ENCODE peak calls at places on chromosomes 11 and 22, in four cellular contexts. One of them, this sample, is unnamed.

GRCh38 chr22:24432059-24432853 is 4.9 kb downstream of the ADORA2A start:
- DNase-seq in cardiac muscle cell: peak
- DNase-seq in HL-60: no peak
- DNase-seq in BE2C: peak
- DNase-seq in this sample: peak

GRCh38 chr22:30344447-30345200 is 12.1 kb downstream of the SF3A1 start:
- DNase-seq in cardiac muscle cell: no peak
- DNase-seq in HL-60: no peak
- DNase-seq in BE2C: no peak
- DNase-seq in this sample: no peak

GRCh38 chr11:24880962-24881361 is 384.1 kb downstream of the LUZP2 start:
- DNase-seq in BE2C: no peak
- DNase-seq in cardiac muscle cell: no peak
- DNase-seq in HL-60: no peak
- DNase-seq in this sample: no peak

GRCh38 chr22:49995413-49996191 is 17.0 kb downstream of the IL17REL start:
- DNase-seq in HL-60: no peak
- DNase-seq in cardiac muscle cell: no peak
- DNase-seq in BE2C: peak
- DNase-seq in this sample: peak

GRCh38 chr11:11390068-11390775 is 37.2 kb upstream of the CSNK2A3 start:
- DNase-seq in HL-60: no peak
- DNase-seq in cardiac muscle cell: no peak
- DNase-seq in BE2C: no peak
- DNase-seq in this sample: no peak

GRCh38 chr11:3202759-3203158 is 15.9 kb downstream of the MRGPRG start:
- DNase-seq in BE2C: no peak
- DNase-seq in HL-60: no peak
- DNase-seq in cardiac muscle cell: no peak
- DNase-seq in this sample: peak

GRCh38 chr11:20131744-20132666 is 28.3 kb downstream of the DBX1 start:
- DNase-seq in cardiac muscle cell: peak
- DNase-seq in BE2C: no peak
- DNase-seq in HL-60: peak
- DNase-seq in this sample: no peak

GRCh38 chr11:74391193-74391592 is 7.0 kb downstream of the PGM2L1 start:
- DNase-seq in BE2C: no peak
- DNase-seq in cardiac muscle cell: no peak
- DNase-seq in HL-60: no peak
- DNase-seq in this sample: no peak

GRCh38 chr11:130424613-130425140 is 3.7 kb downstream of the ADAMTS8 start:
- DNase-seq in BE2C: no peak
- DNase-seq in cardiac muscle cell: no peak
- DNase-seq in HL-60: no peak
- DNase-seq in this sample: no peak

GRCh38 chr11:49208006-49208721 is at the start of gene FOLH1:
- DNase-seq in cardiac muscle cell: peak
- DNase-seq in HL-60: peak
- DNase-seq in BE2C: peak
- DNase-seq in this sample: peak

GRCh38 chr11:115608976-115609375 is 104.8 kb upstream of the CADM1 start:
- DNase-seq in BE2C: no peak
- DNase-seq in cardiac muscle cell: no peak
- DNase-seq in HL-60: no peak
- DNase-seq in this sample: no peak

GRCh38 chr22:41215409-41215808 is 10.3 kb downstream of the L3MBTL2 start:
- DNase-seq in BE2C: no peak
- DNase-seq in HL-60: no peak
- DNase-seq in cardiac muscle cell: no peak
- DNase-seq in this sample: no peak

GRCh38 chr11:490186-490929 is 16.7 kb downstream of the RNH1 start:
- DNase-seq in BE2C: no peak
- DNase-seq in HL-60: no peak
- DNase-seq in cardiac muscle cell: no peak
- DNase-seq in this sample: no peak

GRCh38 chr11:46529086-46529905 is 64.5 kb downstream of the AMBRA1 start:
- DNase-seq in HL-60: peak
- DNase-seq in BE2C: peak
- DNase-seq in cardiac muscle cell: peak
- DNase-seq in this sample: no peak

GRCh38 chr22:47088480-47089145 is 326.2 kb downstream of the TBC1D22A start:
- DNase-seq in cardiac muscle cell: no peak
- DNase-seq in HL-60: no peak
- DNase-seq in BE2C: no peak
- DNase-seq in this sample: no peak

GRCh38 chr11:84390441-84391078 is 1104.4 kb upstream of the CCDC90B start:
- DNase-seq in cardiac muscle cell: peak
- DNase-seq in BE2C: peak
- DNase-seq in HL-60: no peak
- DNase-seq in this sample: no peak

GRCh38 chr11:1051356-1052132 is 15.0 kb upstream of the MUC6 start:
- DNase-seq in BE2C: no peak
- DNase-seq in HL-60: no peak
- DNase-seq in cardiac muscle cell: no peak
- DNase-seq in this sample: no peak

GRCh38 chr11:1676254-1676740 is 20.7 kb upstream of the KRTAP5-6 start:
- DNase-seq in HL-60: no peak
- DNase-seq in cardiac muscle cell: no peak
- DNase-seq in BE2C: no peak
- DNase-seq in this sample: no peak

GRCh38 chr11:130846606-130847005 is 69.7 kb downstream of the SNX19 start:
- DNase-seq in BE2C: no peak
- DNase-seq in HL-60: no peak
- DNase-seq in cardiac muscle cell: peak
- DNase-seq in this sample: no peak

GRCh38 chr22:42473484-42474193 is 41.4 kb upstream of the NFAM1 start:
- DNase-seq in HL-60: peak
- DNase-seq in BE2C: peak
- DNase-seq in cardiac muscle cell: peak
- DNase-seq in this sample: no peak

GRCh38 chr11:17609536-17610401 is 62.7 kb downstream of the OTOG start:
- DNase-seq in cardiac muscle cell: no peak
- DNase-seq in HL-60: no peak
- DNase-seq in BE2C: no peak
- DNase-seq in this sample: no peak

DNA sequence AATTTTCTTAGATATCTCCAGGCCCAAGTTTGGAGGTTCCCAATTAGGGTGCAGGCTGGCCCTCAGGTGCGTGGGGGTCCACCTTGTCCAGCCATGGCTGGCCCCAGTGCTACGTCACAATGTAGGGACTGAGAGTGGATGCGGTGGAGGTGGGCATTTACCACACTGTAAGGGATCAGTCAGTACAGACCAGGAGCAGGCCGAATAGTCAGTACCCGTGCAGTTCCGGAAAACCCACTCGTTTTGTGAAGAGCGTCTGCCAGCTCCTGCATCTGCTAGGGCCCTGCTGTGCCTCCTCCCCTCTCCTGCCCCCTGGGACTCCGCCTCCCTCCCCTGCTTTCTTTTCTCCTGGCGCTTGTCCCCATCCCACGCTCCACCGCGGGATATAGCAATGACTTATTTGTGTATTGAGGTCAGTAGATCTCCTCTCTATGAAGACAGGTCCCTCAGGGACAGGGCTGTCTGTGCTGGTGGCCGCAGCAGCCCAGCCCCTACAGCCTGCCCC is 50.4 kb upstream of the SEPTIN5 start:
- DNase-seq in cardiac muscle cell: no peak
- DNase-seq in BE2C: peak
- DNase-seq in HL-60: no peak
- DNase-seq in this sample: no peak
- TF ChIP-seq CTCF in cardiac muscle cell: no peak
- TF ChIP-seq CTCF in BE2C: no peak
- TF ChIP-seq CTCF in HL-60: no peak
- TF ChIP-seq CTCF in this sample: no peak

DNA sequence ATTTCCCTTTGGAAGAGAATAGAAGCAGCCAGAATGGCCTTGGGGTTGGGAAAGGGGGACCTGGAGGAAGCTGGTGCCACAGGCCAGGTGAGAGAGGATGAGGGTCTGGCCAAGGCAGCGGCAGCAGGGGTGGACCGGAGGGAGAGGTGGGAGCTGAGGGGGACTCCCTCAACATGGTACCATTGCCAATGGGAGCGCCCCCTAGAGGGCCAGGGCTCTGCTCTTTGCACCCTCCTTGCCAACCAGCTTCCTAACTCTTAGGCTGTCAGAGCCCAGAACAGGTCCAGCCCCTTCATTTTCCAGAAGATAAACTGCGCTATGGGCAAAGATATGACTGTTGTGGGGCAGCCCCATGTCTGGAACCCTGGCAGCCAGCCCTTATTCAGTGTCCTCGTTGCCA is 185.0 kb downstream of the GRIK4 start:
- DNase-seq in HL-60: no peak
- DNase-seq in BE2C: no peak
- DNase-seq in cardiac muscle cell: no peak
- DNase-seq in this sample: no peak
- TF ChIP-seq CTCF in HL-60: no peak
- TF ChIP-seq CTCF in BE2C: peak
- TF ChIP-seq CTCF in cardiac muscle cell: no peak
- TF ChIP-seq CTCF in this sample: peak

GRCh38 chr11:45211732-45212131 is 65.3 kb downstream of the PRDM11 start:
- DNase-seq in BE2C: no peak
- DNase-seq in HL-60: no peak
- DNase-seq in cardiac muscle cell: no peak
- DNase-seq in this sample: no peak
- TF ChIP-seq CTCF in BE2C: no peak
- TF ChIP-seq CTCF in HL-60: no peak
- TF ChIP-seq CTCF in cardiac muscle cell: no peak
- TF ChIP-seq CTCF in this sample: peak

GRCh38 chr11:73334244-73335203 is 26.4 kb downstream of the ARHGEF17 start:
- DNase-seq in BE2C: peak
- DNase-seq in HL-60: no peak
- DNase-seq in cardiac muscle cell: peak
- DNase-seq in this sample: no peak

GRCh38 chr11:73333173-73333572 is 25.1 kb downstream of the ARHGEF17 start:
- DNase-seq in BE2C: no peak
- DNase-seq in cardiac muscle cell: no peak
- DNase-seq in HL-60: no peak
- DNase-seq in this sample: no peak

GRCh38 chr11:73331138-73331916 is 23.3 kb downstream of the ARHGEF17 start:
- DNase-seq in HL-60: no peak
- DNase-seq in BE2C: no peak
- DNase-seq in cardiac muscle cell: peak
- DNase-seq in this sample: no peak

GRCh38 chr11:73335204-73335923 is 27.3 kb downstream of the ARHGEF17 start:
- DNase-seq in BE2C: peak
- DNase-seq in HL-60: peak
- DNase-seq in cardiac muscle cell: peak
- DNase-seq in this sample: no peak

GRCh38 chr11:73333626-73334199 is 25.6 kb downstream of the ARHGEF17 start:
- DNase-seq in HL-60: no peak
- DNase-seq in BE2C: no peak
- DNase-seq in cardiac muscle cell: no peak
- DNase-seq in this sample: no peak
- TF ChIP-seq CTCF in HL-60: no peak
- TF ChIP-seq CTCF in BE2C: no peak
- TF ChIP-seq CTCF in cardiac muscle cell: no peak
- TF ChIP-seq CTCF in this sample: no peak

GRCh38 chr22:45462034-45462655 is 40.5 kb upstream of the FBLN1 start:
- DNase-seq in BE2C: no peak
- DNase-seq in HL-60: peak
- DNase-seq in cardiac muscle cell: peak
- DNase-seq in this sample: no peak
- TF ChIP-seq CTCF in BE2C: peak
- TF ChIP-seq CTCF in HL-60: peak
- TF ChIP-seq CTCF in cardiac muscle cell: no peak
- TF ChIP-seq CTCF in this sample: peak

GRCh38 chr11:70270104-70270876 is at the start of gene PPFIA1:
- DNase-seq in HL-60: peak
- DNase-seq in BE2C: peak
- DNase-seq in cardiac muscle cell: peak
- DNase-seq in this sample: peak
- TF ChIP-seq CTCF in HL-60: no peak
- TF ChIP-seq CTCF in BE2C: no peak
- TF ChIP-seq CTCF in cardiac muscle cell: no peak
- TF ChIP-seq CTCF in this sample: no peak

GRCh38 chr11:36041988-36042606 is 98.2 kb downstream of the LDLRAD3 start:
- DNase-seq in BE2C: no peak
- DNase-seq in cardiac muscle cell: no peak
- DNase-seq in HL-60: peak
- DNase-seq in this sample: no peak
- TF ChIP-seq CTCF in BE2C: peak
- TF ChIP-seq CTCF in cardiac muscle cell: peak
- TF ChIP-seq CTCF in HL-60: peak
- TF ChIP-seq CTCF in this sample: peak

DNA sequence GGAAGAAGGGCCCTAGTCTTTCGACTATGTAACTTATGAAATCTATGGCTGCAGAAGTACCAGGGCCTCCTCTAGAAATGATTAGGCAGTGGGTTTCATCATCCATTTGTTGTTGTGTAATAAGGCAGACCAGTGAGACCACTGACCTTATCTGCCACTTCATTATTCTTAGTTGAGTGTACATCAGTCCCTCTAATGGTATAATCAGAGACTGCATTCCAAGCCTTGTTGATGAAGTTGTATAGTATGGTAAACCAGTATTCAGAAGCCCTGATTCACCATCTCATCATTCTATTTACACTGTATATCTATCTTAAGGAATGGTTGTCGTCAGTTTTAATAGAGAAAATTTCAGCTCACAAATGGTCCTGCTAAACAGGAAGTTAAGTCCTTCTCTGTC is 32.2 kb upstream of the GRIA4 start:
- DNase-seq in BE2C: peak
- DNase-seq in cardiac muscle cell: peak
- DNase-seq in HL-60: no peak
- DNase-seq in this sample: no peak
- TF ChIP-seq CTCF in BE2C: peak
- TF ChIP-seq CTCF in cardiac muscle cell: peak
- TF ChIP-seq CTCF in HL-60: no peak
- TF ChIP-seq CTCF in this sample: peak